ENCODE peak calls at places on chromosomes 5 and 9, in nine cellular contexts. H, P, G, Q, W, N, L, B and X are unnamed samples.

GRCh38 chr9:76905984-76906861 is at the start of gene PRUNE2:
- DNase-seq in L (peak; percentile 76), Q (peak; percentile 41), W (peak; percentile 79), N (peak; percentile 79), H (no peak), P (peak; percentile 80), B (peak; percentile 84), G (peak; percentile 1), X (peak; percentile 81)

GRCh38 chr5:137207023-137207760 is 291.9 kb downstream of the SPOCK1 start:
- DNase-seq in L (no peak), G (no peak), N (no peak), Q (no peak), P (no peak), W (no peak), B (no peak), H (no peak), X (no peak)

GRCh38 chr9:113687680-113688371 is 188.3 kb upstream of the ZNF618 start:
- DNase-seq in Q (no peak), H (peak; percentile 24), P (no peak), B (no peak), G (no peak), L (no peak), W (no peak), N (no peak), X (no peak)

GRCh38 chr9:35748239-35748857 is 680 bp downstream of the GBA2 start:
- DNase-seq in H (no peak), G (peak; percentile 10), Q (no peak), P (no peak), L (no peak), N (no peak), B (no peak), W (no peak), X (no peak)

GRCh38 chr9:125893277-125893676 is 146.1 kb downstream of the PBX3 start:
- DNase-seq in N (no peak), L (no peak), B (no peak), W (no peak), P (no peak), Q (no peak), H (no peak), G (no peak), X (no peak)

GRCh38 chr5:37043693-37044092 is 167.1 kb downstream of the NIPBL start:
- DNase-seq in L (peak; percentile 5), H (peak; percentile 8), P (no peak), N (no peak), Q (peak; percentile 5), W (no peak), B (no peak), G (no peak), X (peak; percentile 27)

GRCh38 chr9:128160603-128160987 is 530 bp downstream of the BBLN start:
- DNase-seq in P (peak; percentile 54), H (peak; percentile 57), B (no peak), Q (peak; percentile 47), W (peak; percentile 30), G (no peak), N (no peak), L (peak; percentile 23), X (peak; percentile 64)

GRCh38 chr5:152372875-152373274 is 32.2 kb downstream of the NMUR2 start:
- DNase-seq in L (no peak), B (no peak), P (no peak), N (no peak), G (no peak), H (no peak), Q (no peak), W (no peak), X (no peak)

GRCh38 chr5:170554566-170555267 is 50.9 kb downstream of the KCNIP1 start:
- DNase-seq in N (no peak), P (no peak), H (no peak), W (peak; percentile 72), B (peak; percentile 53), G (no peak), L (peak; percentile 73), Q (no peak), X (no peak)

GRCh38 chr5:148972958-148973357 is 89.9 kb downstream of the SH3TC2 start:
- DNase-seq in P (no peak), W (peak; percentile 89), N (no peak), L (peak; percentile 69), H (no peak), G (no peak), Q (no peak), B (no peak), X (no peak)

GRCh38 chr5:107542428-107542827 is 128.3 kb downstream of the EFNA5 start:
- DNase-seq in P (no peak), L (peak; percentile 99), B (peak; percentile 73), N (no peak), G (no peak), W (peak; percentile 64), Q (peak; percentile 81), H (peak; percentile 2), X (no peak)

GRCh38 chr5:6291961-6292360 is 86.4 kb downstream of the MED10 start:
- DNase-seq in H (no peak), N (no peak), P (peak; percentile 56), W (no peak), G (no peak), Q (peak; percentile 40), B (no peak), L (no peak), X (no peak)

GRCh38 chr5:56900858-56901578 is 8.4 kb upstream of the SETD9 start:
- DNase-seq in B (no peak), N (no peak), W (peak; percentile 38), H (peak; percentile 2), Q (peak; percentile 48), P (peak; percentile 17), L (peak; percentile 26), G (no peak), X (peak; percentile 50)

GRCh38 chr5:35478856-35479682 is 138.6 kb upstream of the SPEF2 start:
- DNase-seq in Q (peak; percentile 4), B (no peak), H (no peak), P (no peak), W (peak; percentile 39), L (peak; percentile 38), G (no peak), N (no peak), X (no peak)

GRCh38 chr9:113963914-113964739 is 88.0 kb downstream of the ZNF618 start:
- DNase-seq in B (no peak), N (no peak), Q (no peak), W (no peak), G (no peak), L (no peak), P (no peak), H (no peak), X (no peak)

GRCh38 chr9:77793909-77794308 is 145.8 kb upstream of the GNA14 start:
- DNase-seq in B (no peak), H (no peak), G (no peak), L (peak; percentile 39), P (no peak), N (no peak), Q (no peak), W (peak; percentile 7), X (no peak)

GRCh38 chr5:16886366-16886736 is 49.7 kb downstream of the MYO10 start:
- DNase-seq in Q (no peak), P (no peak), G (no peak), W (peak; percentile 90), H (no peak), B (peak; percentile 40), L (peak; percentile 85), N (no peak), X (no peak)

GRCh38 chr5:140238756-140239155 is 63.8 kb downstream of the CYSTM1 start:
- DNase-seq in N (no peak), L (no peak), W (no peak), P (no peak), B (no peak), H (no peak), G (no peak), Q (no peak), X (no peak)

GRCh38 chr5:16727937-16728336 is 111.1 kb upstream of the RETREG1 start:
- DNase-seq in B (no peak), P (no peak), W (no peak), L (no peak), Q (peak; percentile 2), G (no peak), H (no peak), N (no peak), X (no peak)

GRCh38 chr5:26323794-26324193 is 714.6 kb downstream of the CDH9 start:
- DNase-seq in Q (no peak), L (no peak), W (no peak), N (no peak), B (no peak), P (no peak), G (no peak), H (no peak), X (no peak)

GRCh38 chr5:2670856-2671404 is 80.5 kb downstream of the IRX2 start:
- DNase-seq in Q (no peak), H (no peak), N (no peak), G (no peak), B (no peak), W (no peak), P (no peak), L (no peak), X (no peak)

GRCh38 chr9:101580076-101580475 is 14.7 kb downstream of the PPP3R2 start:
- DNase-seq in W (no peak), L (no peak), B (no peak), N (no peak), H (no peak), G (no peak), Q (no peak), P (no peak), X (no peak)

GRCh38 chr5:37090123-37090726 is 159.0 kb downstream of the CPLANE1 start:
- DNase-seq in P (no peak), H (no peak), Q (no peak), B (no peak), W (no peak), L (no peak), G (no peak), N (no peak), X (no peak)

GRCh38 chr5:153791339-153791738 is 247.4 kb downstream of the FAM114A2 start:
- DNase-seq in H (no peak), N (no peak), Q (no peak), W (no peak), G (no peak), L (no peak), B (no peak), P (no peak), X (no peak)

GRCh38 chr9:136544549-136545064 is 1.2 kb downstream of the NOTCH1 start:
- DNase-seq in H (peak; percentile 63), N (no peak), P (peak; percentile 81), L (peak; percentile 11), Q (peak; percentile 53), G (peak; percentile 13), B (peak; percentile 63), W (no peak), X (peak; percentile 69)

GRCh38 chr5:61245486-61245885 is 83.2 kb upstream of the SMIM15 start:
- DNase-seq in W (peak; percentile 43), H (no peak), L (peak; percentile 32), G (no peak), N (no peak), B (no peak), Q (no peak), P (no peak), X (no peak)

GRCh38 chr5:168714046-168714445 is 134.9 kb upstream of the PANK3 start:
- DNase-seq in B (no peak), Q (peak; percentile 45), P (no peak), N (no peak), W (peak; percentile 47), H (no peak), G (no peak), L (peak; percentile 43), X (no peak)